ENCODE peak calls at places on chromosomes 6 and 20, in seven cellular contexts. O, U, F, M, P, W and T are unnamed samples.

GRCh38 chr6:162289972-162290371 is 437.6 kb downstream of the PRKN start:
- DNase-seq in O (no peak), U (no peak), F (no peak), M (no peak), P (no peak), W (no peak), T (no peak)

GRCh38 chr6:44645276-44645675 is 257.8 kb downstream of the CDC5L start:
- DNase-seq in F (no peak), P (no peak), U (no peak), M (peak), O (no peak), W (no peak), T (no peak)

GRCh38 chr20:32888636-32889035 is 29.9 kb downstream of the EFCAB8 start:
- DNase-seq in W (no peak), O (no peak), U (no peak), M (no peak), F (no peak), P (no peak), T (no peak)

GRCh38 chr20:16806886-16807285 is 58.7 kb downstream of the OTOR start:
- DNase-seq in U (no peak), M (no peak), W (no peak), O (no peak), F (no peak), P (no peak), T (no peak)

GRCh38 chr6:71720705-71721104 is 165.6 kb upstream of the RIMS1 start:
- DNase-seq in P (no peak), W (no peak), M (no peak), U (no peak), F (no peak), O (no peak), T (no peak)

GRCh38 chr20:2775139-2775538 is 25.3 kb downstream of the CPXM1 start:
- DNase-seq in P (no peak), F (no peak), W (no peak), O (no peak), U (no peak), M (no peak), T (no peak)

GRCh38 chr6:149129401-149130077 is 188.0 kb upstream of the TAB2 start:
- DNase-seq in W (peak), F (no peak), U (peak), M (peak), O (peak), P (no peak), T (peak)

GRCh38 chr20:59805266-59805665 is 128.2 kb downstream of the SYCP2 start:
- DNase-seq in U (no peak), F (no peak), P (peak), O (no peak), M (no peak), W (no peak), T (no peak)

GRCh38 chr6:54621285-54621684 is 225.3 kb upstream of the FAM83B start:
- DNase-seq in M (peak), F (no peak), P (no peak), U (no peak), W (no peak), O (no peak), T (no peak)
- TF ChIP-seq CTCF in M (peak), F (no peak), P (no peak), U (no peak), W (no peak), O (no peak), T (no peak)

GRCh38 chr6:107080036-107080435 is 35.3 kb downstream of the BEND3 start:
- DNase-seq in U (no peak), F (no peak), M (no peak), P (no peak), W (no peak), O (no peak), T (no peak)
- TF ChIP-seq CTCF in U (peak), F (no peak), M (peak), P (no peak), W (no peak), O (peak), T (peak)

DNA sequence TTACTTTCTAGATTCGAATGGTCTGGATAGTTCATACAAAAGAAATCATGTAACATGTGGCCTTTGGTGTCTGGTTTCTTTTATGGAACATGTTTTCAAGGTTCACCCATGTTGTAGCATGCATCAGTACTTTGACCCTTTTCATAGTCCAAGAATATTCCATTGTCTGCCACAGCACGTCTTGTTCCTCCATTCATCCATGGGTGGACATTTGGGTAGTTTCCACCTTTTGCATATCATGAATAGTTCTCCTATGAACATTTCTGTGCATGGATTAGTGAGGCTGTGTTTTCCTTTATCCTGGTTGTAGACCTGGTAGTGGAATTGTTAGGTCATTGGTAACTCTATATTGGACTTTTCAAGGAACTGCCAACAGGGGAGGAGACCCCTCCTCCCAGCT is 31.7 kb downstream of the GSTA3 start:
- DNase-seq in U (no peak), O (no peak), F (no peak), M (no peak), W (no peak), P (no peak), T (no peak)
- TF ChIP-seq CTCF in U (no peak), O (no peak), F (no peak), M (no peak), W (no peak), P (no peak), T (no peak)

GRCh38 chr6:165893431-165893830 is 230.4 kb upstream of the PDE10A start:
- DNase-seq in U (no peak), F (no peak), M (no peak), O (no peak), W (no peak), P (no peak), T (no peak)

GRCh38 chr6:165886169-165886568 is 223.1 kb upstream of the PDE10A start:
- DNase-seq in M (no peak), W (no peak), U (no peak), P (no peak), F (no peak), O (no peak), T (no peak)

GRCh38 chr6:165890404-165890735 is 227.3 kb upstream of the PDE10A start:
- DNase-seq in O (no peak), M (no peak), W (no peak), P (no peak), U (no peak), F (no peak), T (no peak)

GRCh38 chr6:165891320-165891719 is 228.3 kb upstream of the PDE10A start:
- DNase-seq in P (no peak), W (no peak), O (no peak), F (no peak), U (no peak), M (no peak), T (no peak)

DNA sequence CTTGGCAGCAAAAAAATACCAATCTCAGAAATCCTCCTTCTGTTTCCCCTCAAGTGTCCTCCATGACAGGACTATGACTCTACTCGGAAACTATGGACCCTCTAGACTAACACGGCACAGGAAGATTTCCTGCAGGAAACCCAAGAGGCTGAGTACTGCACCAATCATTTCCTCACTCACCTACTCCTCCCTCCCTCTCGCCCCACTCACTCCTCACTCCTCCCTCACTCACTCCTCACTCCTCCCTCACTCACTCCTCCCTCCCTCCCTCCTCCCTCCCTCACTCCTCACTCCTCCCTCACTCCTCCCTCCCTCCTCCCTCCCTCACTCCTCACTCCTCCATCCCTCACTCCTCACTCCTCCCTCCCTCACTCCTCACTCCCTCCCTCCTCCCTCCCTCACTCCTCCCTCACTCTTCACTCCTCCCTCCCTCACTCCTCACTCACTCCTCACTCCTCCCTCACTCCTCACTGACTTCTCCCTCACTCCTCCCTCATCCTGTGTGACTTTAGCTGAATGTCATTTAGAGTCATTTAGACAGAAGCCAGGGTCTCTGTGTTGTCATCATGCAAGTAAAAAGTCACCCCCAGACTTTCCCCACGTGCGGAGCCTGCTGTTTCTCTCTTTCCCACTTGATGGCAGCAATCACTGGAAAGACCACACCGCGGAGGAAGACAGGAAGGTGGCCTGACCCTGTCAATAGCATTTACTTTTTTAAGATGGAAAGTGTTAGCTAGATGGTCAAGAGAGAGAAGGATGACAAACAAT is 226.8 kb upstream of the PDE10A start:
- DNase-seq in M (peak), W (no peak), O (peak), U (no peak), P (no peak), F (no peak), T (no peak)
- TF ChIP-seq CTCF in M (peak), W (peak), O (peak), U (peak), P (no peak), F (peak), T (no peak)

DNA sequence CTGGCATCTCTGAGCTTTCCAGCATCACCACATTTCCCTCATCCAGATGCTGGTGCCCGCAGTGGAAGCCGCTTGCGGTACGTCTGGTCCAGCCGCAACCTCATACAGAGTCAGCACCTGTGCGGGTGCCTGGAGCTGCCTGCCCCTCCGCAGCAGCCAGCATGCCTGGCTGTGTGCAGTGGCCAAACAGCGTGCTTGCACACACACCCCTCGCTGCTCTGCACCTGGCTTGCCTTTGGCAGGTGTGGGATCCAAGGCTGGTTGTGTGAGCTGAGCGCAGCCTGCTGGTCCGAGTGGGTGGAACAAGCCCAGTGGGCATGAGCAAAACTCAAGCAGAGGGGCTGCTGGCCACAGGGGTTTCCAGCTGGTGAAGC is 3.1 kb upstream of the HINT3 start:
- DNase-seq in U (no peak), F (no peak), W (no peak), O (no peak), P (no peak), M (no peak), T (no peak)
- TF ChIP-seq CTCF in U (no peak), F (no peak), W (no peak), O (no peak), P (no peak), M (peak), T (no peak)

GRCh38 chr6:80105972-80106417 is 476 bp upstream of the BCKDHB start:
- DNase-seq in U (no peak), O (no peak), W (no peak), P (no peak), F (no peak), M (no peak), T (no peak)
- TF ChIP-seq CTCF in U (no peak), O (no peak), W (no peak), P (no peak), F (no peak), M (no peak), T (no peak)

DNA sequence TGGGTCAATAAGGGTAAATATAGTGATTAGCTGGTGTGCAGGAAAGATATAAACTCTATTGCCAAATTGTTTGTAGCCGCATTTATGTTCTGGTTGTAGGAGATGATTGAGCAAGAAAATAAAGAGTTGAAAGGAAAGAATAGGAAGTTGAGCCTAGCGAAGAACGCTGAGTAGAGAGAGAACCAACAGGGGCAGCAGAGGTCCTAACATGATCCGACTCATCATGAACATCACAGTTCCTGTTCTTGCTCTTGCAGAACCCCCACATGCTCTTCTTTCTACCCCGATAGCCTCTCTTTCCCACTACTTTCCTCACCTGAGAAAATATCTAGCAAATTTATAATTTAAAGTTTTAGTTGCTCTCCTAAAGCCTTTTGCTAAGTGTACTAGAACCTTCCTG is 9.9 kb upstream of the ID4 start:
- DNase-seq in P (no peak), U (no peak), M (no peak), O (no peak), F (no peak), W (no peak), T (no peak)
- TF ChIP-seq CTCF in P (no peak), U (no peak), M (no peak), O (no peak), F (no peak), W (no peak), T (no peak)

DNA sequence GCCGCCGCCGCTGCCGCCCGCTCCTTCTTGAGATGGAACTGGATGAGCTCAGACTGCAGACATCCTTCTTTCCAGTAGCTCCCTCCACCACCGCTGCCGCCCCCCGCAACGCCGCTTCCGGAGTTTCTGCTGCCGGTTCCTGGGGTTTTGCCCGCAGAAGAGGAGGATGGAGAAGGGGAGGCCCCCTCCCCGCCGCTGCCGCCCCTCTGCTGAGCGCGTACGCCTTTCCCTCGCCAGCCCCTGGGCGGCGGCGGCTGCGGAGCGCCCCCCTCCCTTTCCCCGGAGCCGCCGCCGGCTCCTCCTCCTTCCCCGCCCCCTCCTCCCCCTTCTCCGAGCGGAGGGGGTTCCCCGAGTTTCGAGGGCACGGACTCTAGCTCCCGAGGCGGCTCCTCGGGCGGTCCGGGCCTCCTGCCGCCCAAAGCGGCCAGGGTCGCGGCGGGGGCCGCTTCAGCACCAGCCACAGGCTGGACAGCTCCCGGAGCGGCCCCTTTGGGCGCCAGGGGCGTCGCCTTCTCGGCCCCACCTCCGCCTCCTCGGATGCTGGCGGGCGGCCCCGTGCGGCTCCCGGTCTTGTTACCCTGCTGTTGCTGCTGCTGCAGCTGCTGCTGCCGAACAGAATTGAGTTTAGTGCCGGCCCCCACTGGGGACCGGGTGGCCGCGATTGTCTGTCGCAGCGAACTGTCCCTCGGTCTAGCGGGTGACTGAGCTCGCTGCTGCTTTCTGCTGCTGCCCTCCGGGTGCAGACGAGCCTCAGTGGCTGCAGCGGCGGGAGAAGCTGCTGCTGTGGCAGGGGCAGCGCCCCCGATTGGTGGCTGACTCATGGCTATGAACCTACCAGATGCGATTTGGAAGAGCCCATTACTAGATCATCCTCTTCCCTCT is 3.1 kb downstream of the MTCL3 start:
- DNase-seq in U (peak), W (peak), O (peak), F (peak), M (peak), P (peak), T (no peak)
- TF ChIP-seq CTCF in U (no peak), W (no peak), O (no peak), F (no peak), M (no peak), P (no peak), T (no peak)

DNA sequence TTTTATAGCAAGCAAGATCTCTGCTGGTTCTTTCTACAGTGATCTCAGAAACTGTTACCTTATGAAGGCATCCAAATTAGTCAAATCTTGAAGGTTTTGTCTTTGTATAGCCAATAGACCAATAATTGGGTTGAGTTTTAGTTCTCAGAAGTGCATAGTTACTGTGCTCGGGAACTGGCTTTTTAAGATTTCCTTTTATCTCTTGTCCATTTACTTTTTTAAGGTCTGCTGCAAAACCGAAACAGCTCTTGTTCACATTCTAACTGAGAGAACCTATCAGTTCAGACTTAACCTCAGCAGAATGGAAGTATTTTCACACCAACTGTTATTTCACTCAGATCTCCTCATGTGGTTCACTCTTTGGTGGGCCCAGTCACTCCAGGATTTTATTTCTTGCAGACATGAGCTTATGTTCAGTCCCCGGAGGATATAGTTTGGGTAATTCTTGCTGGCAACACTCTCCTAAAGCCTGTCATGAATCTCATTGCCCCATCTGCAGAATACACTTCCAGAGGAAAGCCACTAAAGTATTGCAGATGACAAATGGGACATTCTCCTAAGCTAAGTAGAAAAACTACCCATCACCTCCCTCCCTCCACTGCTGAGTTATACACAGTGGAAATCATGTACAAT is 55.6 kb downstream of the TPBG start:
- DNase-seq in F (no peak), O (no peak), P (no peak), W (no peak), M (no peak), U (no peak), T (no peak)
- TF ChIP-seq CTCF in F (no peak), O (no peak), P (no peak), W (no peak), M (no peak), U (no peak), T (no peak)